ENCODE peak calls at places on chromosomes 7 and 10, in five cellular contexts. F is mammary epithelial cell, T is bronchial epithelial cell, P is psoas muscle, I is right cardiac atrium. Z is an unnamed sample. For H3K27me3, the result is how much of the 10 kb centered on the place peaks cover.

GRCh38 chr7:96084880-96085551 is 236.9 kb downstream of the SLC25A13 start:
- DNase-seq in F (peak), T (peak), P (no peak), I (no peak), Z (peak)

GRCh38 chr10:132788180-132788830 is 2.4 kb upstream of the NKX6-2 start:
- DNase-seq in F (no peak), T (no peak), P (no peak), I (no peak), Z (peak)

GRCh38 chr10:43361532-43362190 is 9.8 kb upstream of the FXYD4 start:
- DNase-seq in F (no peak), T (no peak), P (no peak), I (peak), Z (no peak)

GRCh38 chr7:44922351-44922694 is 37.0 kb upstream of the PURB start:
- DNase-seq in F (no peak), T (no peak), P (no peak), I (no peak), Z (no peak)

GRCh38 chr7:51067757-51068156 is 248.9 kb downstream of the COBL start:
- DNase-seq in F (peak), T (peak), P (peak), I (no peak), Z (peak)

GRCh38 chr10:99548041-99548530 is 15.3 kb downstream of the NKX2-3 start:
- DNase-seq in F (peak), T (peak), P (no peak), I (no peak), Z (peak)

GRCh38 chr10:132319853-132320669 is 11.9 kb upstream of the LRRC27 start:
- DNase-seq in F (peak), T (peak), P (no peak), I (no peak), Z (peak)

GRCh38 chr10:36608866-36609265 is 516.5 kb upstream of the ANKRD30A start:
- DNase-seq in F (no peak), T (no peak), P (no peak), I (no peak), Z (no peak)

GRCh38 chr10:132560248-132560731 is 22.7 kb downstream of the INPP5A start:
- DNase-seq in F (no peak), T (no peak), P (no peak), I (no peak), Z (peak)

GRCh38 chr7:25989140-25989705 is 162.8 kb upstream of the NFE2L3 start:
- DNase-seq in F (no peak), T (no peak), P (no peak), I (no peak), Z (no peak)

GRCh38 chr7:98215561-98216495 is 4.6 kb downstream of the BHLHA15 start:
- DNase-seq in F (no peak), T (no peak), P (no peak), I (peak), Z (no peak)

GRCh38 chr7:133741078-133741477 is 386.1 kb upstream of the LRGUK start:
- DNase-seq in F (no peak), T (no peak), P (no peak), I (no peak), Z (no peak)

GRCh38 chr7:80135306-80136104 is 874 bp downstream of the GNAI1 start:
- DNase-seq in F (peak), T (peak), P (peak), I (no peak), Z (peak)

GRCh38 chr7:76069238-76069638 is 21.3 kb downstream of the MDH2 start:
- DNase-seq in F (peak), T (peak), P (peak), I (peak), Z (peak)

GRCh38 chr7:1899201-1899600 is 229.1 kb downstream of the ELFN1 start:
- DNase-seq in F (no peak), T (no peak), P (peak), I (peak), Z (peak)

GRCh38 chr7:148944935-148945934 is 61.1 kb upstream of the EZH2 start:
- DNase-seq in F (no peak), T (peak), P (no peak), I (no peak), Z (peak)

GRCh38 chr10:118002581-118002980 is 44.2 kb downstream of the RAB11FIP2 start:
- DNase-seq in F (peak), T (peak), P (no peak), I (no peak), Z (peak)

GRCh38 chr10:4647138-4647785 is 178.7 kb upstream of the AKR1E2 start:
- DNase-seq in F (no peak), T (no peak), P (no peak), I (no peak), Z (peak)

GRCh38 chr7:36545291-36545690 is 155.6 kb downstream of the ANLN start:
- DNase-seq in F (no peak), T (no peak), P (no peak), I (no peak), Z (no peak)

GRCh38 chr7:38451840-38452239 is 178.4 kb upstream of the TARP start:
- DNase-seq in F (peak), T (peak), P (no peak), I (no peak), Z (peak)

GRCh38 chr7:509426-509825 is 10.2 kb downstream of the PDGFA start:
- DNase-seq in F (no peak), T (no peak), P (peak), I (no peak), Z (no peak)

GRCh38 chr7:150378115-150378852 is 846 bp upstream of the ZNF775 start:
- DNase-seq in F (no peak), T (peak), P (peak), I (peak), Z (peak)

GRCh38 chr10:76723781-76724336 is 913.7 kb downstream of the KCNMA1 start:
- DNase-seq in F (no peak), T (no peak), P (no peak), I (no peak), Z (no peak)

GRCh38 chr7:91876391-91877133 is 3.9 kb downstream of the MTERF1 start:
- DNase-seq in F (peak), T (peak), P (no peak), I (no peak), Z (peak)

GRCh38 chr10:114367676-114368391 is 36.5 kb downstream of the AFAP1L2 start:
- DNase-seq in F (no peak), T (peak), P (no peak), I (no peak), Z (no peak)

GRCh38 chr7:151446412-151446811 is 6.5 kb upstream of the CRYGN start:
- DNase-seq in F (no peak), T (no peak), P (no peak), I (no peak), Z (no peak)

GRCh38 chr10:102381983-102382382 is 13.5 kb upstream of the NFKB2 start:
- DNase-seq in F (no peak), T (no peak), P (no peak), I (peak), Z (no peak)

GRCh38 chr10:105974803-105975456 is 1189.6 kb downstream of the SORCS1 start:
- DNase-seq in F (peak), T (no peak), P (no peak), I (peak), Z (peak)

GRCh38 chr10:116269612-116270011 is 3.4 kb downstream of the GFRA1 start:
- DNase-seq in F (no peak), T (no peak), P (peak), I (peak), Z (peak)

GRCh38 chr7:139776486-139777303 is 1.1 kb downstream of the HIPK2 start:
- DNase-seq in F (no peak), T (peak), P (no peak), I (no peak), Z (peak)

GRCh38 chr7:134712196-134712595 is 65.5 kb downstream of the BPGM start:
- DNase-seq in F (no peak), T (no peak), P (no peak), I (no peak), Z (peak)

GRCh38 chr10:121137533-121137932 is 286.4 kb downstream of the WDR11 start:
- DNase-seq in F (no peak), T (no peak), P (no peak), I (no peak), Z (no peak)

GRCh38 chr10:69119896-69120295 is 4.1 kb upstream of the VPS26A start:
- DNase-seq in F (peak), T (peak), P (no peak), I (no peak), Z (peak)

GRCh38 chr7:139829654-139830130 is 628 bp downstream of the TBXAS1 start:
- DNase-seq in F (no peak), T (no peak), P (no peak), I (no peak), Z (no peak)

GRCh38 chr10:20970708-20971107 is 73.6 kb upstream of the NEBL start:
- DNase-seq in F (no peak), T (no peak), P (no peak), I (no peak), Z (no peak)

GRCh38 chr10:97851341-97852001 is 1.8 kb downstream of the GOLGA7B start:
- DNase-seq in F (peak), T (no peak), P (no peak), I (no peak), Z (no peak)

GRCh38 chr10:112904000-112904399 is 46.0 kb upstream of the TCF7L2 start:
- DNase-seq in F (peak), T (peak), P (no peak), I (no peak), Z (peak)

GRCh38 chr7:75987805-75988630 is 6.4 kb downstream of the TMEM120A start:
- DNase-seq in F (no peak), T (no peak), P (no peak), I (no peak), Z (no peak)

GRCh38 chr7:142560166-142560565 is 189.1 kb upstream of the PRSS1 start:
- DNase-seq in F (no peak), T (no peak), P (no peak), I (no peak), Z (peak)

GRCh38 chr7:157691521-157692155 is 354.8 kb downstream of the DNAJB6 start:
- DNase-seq in F (no peak), T (no peak), P (no peak), I (no peak), Z (no peak)

GRCh38 chr7:157690833-157691382 is 354.1 kb downstream of the DNAJB6 start:
- DNase-seq in F (peak), T (peak), P (peak), I (peak), Z (peak)

GRCh38 chr7:157693071-157693520 is 356.3 kb downstream of the DNAJB6 start:
- DNase-seq in F (no peak), T (no peak), P (no peak), I (no peak), Z (no peak)

GRCh38 chr7:157693521-157694388 is 357.0 kb downstream of the DNAJB6 start:
- DNase-seq in F (no peak), T (no peak), P (no peak), I (no peak), Z (no peak)

DNA sequence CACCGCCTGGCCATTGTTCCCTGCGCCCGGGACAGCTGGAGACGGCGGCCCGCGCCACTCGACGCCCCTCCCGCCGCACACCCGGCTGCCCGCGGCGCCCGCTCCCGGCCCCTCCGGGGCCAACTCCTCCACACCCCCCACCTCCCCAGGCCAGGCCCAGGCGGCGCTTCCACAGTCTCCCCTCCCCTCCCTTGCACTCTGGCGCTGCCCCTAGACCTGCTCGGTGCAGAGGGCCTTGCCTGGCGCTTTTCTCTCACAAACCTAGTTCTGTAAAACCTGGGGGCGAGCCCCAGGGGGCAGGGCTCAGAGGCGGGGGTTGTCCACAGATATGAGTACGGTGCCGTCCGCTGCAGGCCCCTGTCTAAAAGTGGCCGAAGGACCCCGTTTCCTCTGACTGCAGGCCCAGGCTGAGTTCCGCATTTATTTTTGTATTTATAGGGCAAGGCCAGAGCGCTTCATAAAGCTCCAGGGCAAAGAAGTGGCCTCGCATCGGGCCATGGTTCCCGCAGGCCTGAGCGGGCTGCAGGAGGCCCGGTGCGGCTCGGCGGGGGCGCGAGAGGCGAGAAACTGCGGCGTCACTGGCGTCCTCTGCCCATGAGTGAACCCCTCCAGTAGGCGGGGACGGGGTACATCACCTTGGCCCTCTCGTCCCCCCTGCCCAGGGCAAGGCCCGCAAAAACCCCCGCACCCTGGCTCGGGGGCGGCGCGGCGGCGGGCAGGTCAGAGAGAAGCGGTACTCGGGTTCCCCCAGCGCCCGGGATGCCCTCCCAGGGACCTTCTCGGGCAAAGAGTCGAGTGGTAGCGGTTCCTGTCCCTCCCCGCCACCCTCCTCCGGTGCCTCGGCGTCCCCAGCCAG is 355.6 kb downstream of the DNAJB6 start:
- DNase-seq in F (no peak), T (no peak), P (no peak), I (no peak), Z (no peak)
- H3K27me3 ChIP-seq in F (under half), T (under half), P (half or more), I (under half), Z (under half)

GRCh38 chr7:4820405-4820967 is 41.3 kb downstream of the PAPOLB start:
- DNase-seq in F (no peak), T (no peak), P (peak), I (no peak), Z (no peak)
- H3K27me3 ChIP-seq in F (under half), T (under half), P (under half), I (under half), Z (under half)

GRCh38 chr7:138167869-138168296 is 91.6 kb downstream of the AKR1D1 start:
- DNase-seq in F (no peak), T (no peak), P (no peak), I (no peak), Z (no peak)

GRCh38 chr7:138169441-138169851 is 93.2 kb downstream of the AKR1D1 start:
- DNase-seq in F (no peak), T (no peak), P (no peak), I (no peak), Z (no peak)

GRCh38 chr7:138170298-138170697 is 94.0 kb downstream of the AKR1D1 start:
- DNase-seq in F (no peak), T (no peak), P (no peak), I (no peak), Z (no peak)

GRCh38 chr7:138173548-138173947 is 97.3 kb downstream of the AKR1D1 start:
- DNase-seq in F (no peak), T (no peak), P (no peak), I (no peak), Z (no peak)

DNA sequence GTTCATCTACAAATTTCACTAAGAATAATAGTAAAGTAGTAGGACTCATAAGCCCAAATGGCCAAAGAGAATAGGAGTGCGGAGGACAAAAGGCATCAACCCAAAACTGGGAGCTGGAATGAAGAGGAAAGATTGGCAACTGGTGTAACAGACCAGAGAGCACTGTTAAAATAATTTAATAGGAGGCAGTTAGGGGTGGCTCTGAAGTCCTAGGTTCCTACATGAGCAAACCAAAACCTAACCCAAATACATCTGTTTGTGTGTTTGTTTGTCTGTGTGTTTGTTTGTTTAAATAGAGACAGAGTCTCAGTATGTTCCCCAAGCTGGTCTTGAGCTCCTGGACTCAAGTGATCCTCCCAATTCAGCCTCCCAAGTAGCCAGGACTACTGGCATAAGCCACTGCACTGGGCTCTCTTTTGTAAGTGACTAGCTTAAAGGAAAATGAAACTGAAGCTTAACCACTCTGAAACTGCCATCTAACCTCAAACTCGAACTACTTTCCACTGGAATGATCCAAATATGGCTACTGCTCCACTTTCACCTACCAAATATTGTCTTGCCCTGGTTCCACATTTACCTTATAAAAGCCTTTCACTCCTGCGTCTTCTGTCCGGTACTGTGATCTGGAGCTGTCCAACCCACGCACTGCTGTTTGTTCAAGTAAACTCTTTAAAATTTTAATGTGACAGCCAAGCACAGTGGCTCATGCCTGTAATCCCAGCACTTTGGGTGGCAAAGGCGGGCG is 94.9 kb downstream of the AKR1D1 start:
- DNase-seq in F (no peak), T (no peak), P (no peak), I (no peak), Z (no peak)
- H3K27me3 ChIP-seq in F (under half), T (under half), P (under half), I (under half), Z (under half)

GRCh38 chr7:27112361-27112760 is 9.9 kb upstream of the HOXA2 start:
- DNase-seq in F (peak), T (no peak), P (no peak), I (no peak), Z (no peak)

GRCh38 chr7:27110163-27110976 is 7.9 kb upstream of the HOXA2 start:
- DNase-seq in F (peak), T (no peak), P (peak), I (peak), Z (no peak)

GRCh38 chr7:27109533-27110162 is 7.2 kb upstream of the HOXA2 start:
- DNase-seq in F (no peak), T (no peak), P (no peak), I (no peak), Z (no peak)

GRCh38 chr7:27111753-27112277 is 9.3 kb upstream of the HOXA2 start:
- DNase-seq in F (no peak), T (no peak), P (no peak), I (no peak), Z (no peak)

DNA sequence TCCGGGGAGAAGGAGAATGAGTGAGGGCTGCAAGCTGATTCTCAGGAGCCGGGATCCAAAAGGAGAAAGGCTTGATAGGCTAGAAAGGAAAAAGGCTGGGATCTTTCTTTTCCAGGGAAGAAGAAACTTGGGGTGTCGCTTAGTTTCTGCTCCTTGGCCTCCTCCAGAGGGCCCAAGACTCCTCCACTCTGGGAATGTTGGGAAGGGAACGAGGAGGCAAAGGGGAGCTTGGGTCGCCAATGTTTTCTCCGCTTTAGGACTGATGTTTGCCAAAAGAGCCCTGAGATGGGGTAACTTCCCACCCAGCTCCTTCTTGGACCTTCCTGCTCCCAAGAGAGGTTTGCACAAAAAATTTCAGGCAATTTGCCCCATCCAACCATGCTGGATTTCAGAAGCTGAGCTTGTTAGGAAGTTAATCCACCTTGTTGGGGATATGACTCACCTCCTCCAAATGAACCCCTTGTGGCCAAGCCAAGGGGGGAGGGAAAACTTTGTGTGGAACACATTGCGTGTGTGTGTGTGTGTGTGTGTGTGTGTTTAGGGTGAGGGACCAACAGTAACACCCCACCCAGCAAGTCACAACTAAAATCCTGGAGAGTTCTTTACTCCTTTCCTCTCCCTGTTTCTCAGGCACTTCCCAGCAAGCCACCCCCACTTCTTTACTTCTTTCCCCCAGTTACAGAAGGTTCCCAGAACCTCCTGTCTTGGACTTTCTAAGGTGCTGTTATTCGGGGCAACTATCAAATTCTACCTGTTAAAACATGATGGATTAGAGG is 8.7 kb upstream of the HOXA2 start:
- DNase-seq in F (peak), T (no peak), P (peak), I (no peak), Z (peak)
- H3K27me3 ChIP-seq in F (under half), T (half or more), P (under half), I (under half), Z (under half)

GRCh38 chr7:19122018-19122588 is 4.7 kb upstream of the TWIST1 start:
- DNase-seq in F (peak), T (peak), P (no peak), I (no peak), Z (peak)
- H3K27me3 ChIP-seq in F (under half), T (under half), P (under half), I (under half), Z (under half)

DNA sequence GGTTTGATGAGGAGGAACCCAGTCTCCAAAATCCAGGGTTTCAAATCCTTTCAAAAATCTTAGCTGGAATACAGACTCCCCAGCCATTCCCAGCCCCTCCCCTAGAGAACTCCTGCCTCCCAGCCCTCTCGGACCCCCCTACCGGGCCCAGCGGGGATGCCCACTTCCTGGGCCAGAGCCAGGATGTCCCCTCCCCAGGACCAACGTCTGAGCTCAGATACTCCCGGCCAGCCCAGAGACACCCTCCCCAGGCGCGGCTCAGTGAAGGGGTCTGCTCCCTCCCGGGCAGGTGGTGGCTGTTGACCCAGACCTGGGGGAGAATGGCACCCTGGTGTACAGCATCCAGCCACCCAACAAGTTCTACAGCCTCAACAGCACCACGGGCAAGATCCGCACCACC is 17.8 kb downstream of the C10orf105 start:
- DNase-seq in F (no peak), T (no peak), P (no peak), I (no peak), Z (no peak)
- H3K27me3 ChIP-seq in F (under half), T (under half), P (under half), I (under half), Z (under half)

Z was measured in GM23248.